ENCODE peak calls at places on chromosomes 3 and 15, in four cellular contexts. R is stomach, F is suprapubic skin, C is ovary. Z is an unnamed sample. For H3K36me3, the result is how much of the 10 kb centered on the place peaks cover.

GRCh38 chr3:101281616-101282015 is 38.8 kb downstream of the IMPG2 start:
- DNase-seq in F (no peak), R (no peak), C (no peak), Z (no peak)

GRCh38 chr15:52008326-52008697 is 10.7 kb upstream of the MAPK6 start:
- DNase-seq in R (no peak), C (no peak), F (no peak), Z (no peak)

GRCh38 chr3:33541918-33542317 is 101.7 kb upstream of the UBP1 start:
- DNase-seq in F (no peak), R (no peak), C (no peak), Z (no peak)

GRCh38 chr3:14605744-14606143 is 45.8 kb upstream of the CCDC174 start:
- DNase-seq in C (no peak), F (no peak), R (no peak), Z (no peak)

GRCh38 chr15:65189102-65189740 is 4.1 kb upstream of the CLPX start:
- DNase-seq in R (no peak), C (peak), F (no peak), Z (no peak)

GRCh38 chr3:71537211-71537611 is 46.3 kb downstream of the FOXP1 start:
- DNase-seq in C (peak), R (no peak), F (no peak), Z (peak)

GRCh38 chr3:52068055-52068704 is 11.8 kb upstream of the DUSP7 start:
- DNase-seq in R (no peak), F (no peak), C (peak), Z (no peak)

GRCh38 chr15:67164811-67165652 is 89.4 kb downstream of the AAGAB start:
- DNase-seq in C (peak), F (no peak), R (no peak), Z (no peak)

GRCh38 chr15:78317145-78317836 is 17.9 kb upstream of the SKIC8 start:
- DNase-seq in C (no peak), F (no peak), R (peak), Z (no peak)

GRCh38 chr15:29278436-29279099 is 8.9 kb upstream of the NSMCE3 start:
- DNase-seq in F (no peak), R (no peak), C (no peak), Z (no peak)

GRCh38 chr3:149820183-149820582 is 7.2 kb downstream of the RNF13 start:
- DNase-seq in C (no peak), F (no peak), R (no peak), Z (no peak)

GRCh38 chr3:82093641-82094040 is 332.2 kb upstream of the GBE1 start:
- DNase-seq in F (no peak), C (no peak), R (no peak), Z (no peak)

GRCh38 chr3:51929420-51930003 is 12.2 kb downstream of the RRP9 start:
- DNase-seq in R (peak), F (peak), C (no peak), Z (no peak)

GRCh38 chr3:13537926-13538325 is 11.0 kb upstream of the FBLN2 start:
- DNase-seq in C (no peak), R (no peak), F (no peak), Z (no peak)

GRCh38 chr15:82709421-82710207 is at the start of gene AP3B2:
- DNase-seq in F (no peak), C (peak), R (peak), Z (peak)

GRCh38 chr3:38453075-38453913 is at the start of gene ACVR2B:
- DNase-seq in F (peak), C (peak), R (peak), Z (peak)

GRCh38 chr3:153881201-153881600 is 240.0 kb upstream of the ARHGEF26 start:
- DNase-seq in F (no peak), R (no peak), C (no peak), Z (no peak)

GRCh38 chr3:52469001-52469400 is 13.6 kb downstream of the NISCH start:
- DNase-seq in F (no peak), R (no peak), C (no peak), Z (no peak)

GRCh38 chr3:18211116-18211515 is 214.0 kb downstream of the SATB1 start:
- DNase-seq in R (no peak), F (no peak), C (no peak), Z (no peak)

GRCh38 chr15:28098766-28099554 is at the start of gene OCA2:
- DNase-seq in R (peak), F (peak), C (peak), Z (no peak)

GRCh38 chr3:133742351-133743091 is 3.7 kb upstream of the TF start:
- DNase-seq in C (no peak), R (no peak), F (no peak), Z (no peak)

GRCh38 chr15:56468271-56468912 is 3.5 kb upstream of the MNS1 start:
- DNase-seq in F (no peak), C (no peak), R (no peak), Z (no peak)

GRCh38 chr3:46916799-46917198 is 39.3 kb downstream of the PTH1R start:
- DNase-seq in R (no peak), F (no peak), C (no peak), Z (no peak)

GRCh38 chr3:98692787-98693473 is 70.2 kb upstream of the ST3GAL6 start:
- DNase-seq in C (no peak), R (no peak), F (no peak), Z (no peak)

GRCh38 chr15:40493089-40493840 is 22.5 kb downstream of the CHST14 start:
- DNase-seq in C (no peak), F (no peak), R (no peak), Z (no peak)

GRCh38 chr3:7577513-7577912 is 716.6 kb downstream of the GRM7 start:
- DNase-seq in C (no peak), F (no peak), R (no peak), Z (no peak)

DNA sequence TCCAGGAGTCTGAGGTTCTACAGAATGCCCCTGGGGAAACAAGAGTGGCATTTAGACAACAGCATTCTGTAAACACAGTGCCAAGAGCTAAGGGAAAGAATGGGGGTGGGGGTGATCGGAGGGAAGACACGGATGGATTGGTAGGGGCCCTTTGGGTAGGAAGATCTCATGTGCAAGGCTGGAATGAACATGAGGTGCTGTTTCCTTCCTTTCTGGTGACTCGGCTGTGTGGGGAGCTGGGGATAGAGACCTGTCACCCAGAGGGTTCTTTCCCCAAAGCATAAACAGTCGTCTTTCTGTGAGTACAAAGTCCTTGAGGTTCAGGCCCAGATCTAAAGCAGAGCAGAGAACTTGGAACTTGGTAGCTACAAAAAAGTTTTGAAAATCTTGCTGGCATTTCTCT is 11.7 kb downstream of the TPM1 start:
- DNase-seq in C (no peak), F (no peak), R (no peak), Z (no peak)
- H3K27ac ChIP-seq in C (peak), F (peak), R (peak), Z (no peak)

GRCh38 chr15:101102746-101103145 is 149.1 kb downstream of the CHSY1 start:
- DNase-seq in F (no peak), C (no peak), R (no peak), Z (no peak)
- H3K36me3 ChIP-seq in F (under half), C (under half), R (under half), Z (under half)

GRCh38 chr3:43691120-43692002 is 623 bp downstream of the ABHD5 start:
- DNase-seq in R (peak), F (peak), C (peak), Z (peak)

GRCh38 chr3:43690400-43691119 is at the start of gene ABHD5:
- DNase-seq in R (peak), C (peak), F (peak), Z (peak)

GRCh38 chr3:43689166-43689565 is 1.6 kb upstream of the ABHD5 start:
- DNase-seq in R (no peak), F (no peak), C (no peak), Z (no peak)

GRCh38 chr3:43688245-43688650 is 2.5 kb upstream of the ABHD5 start:
- DNase-seq in F (no peak), C (no peak), R (peak), Z (no peak)

DNA sequence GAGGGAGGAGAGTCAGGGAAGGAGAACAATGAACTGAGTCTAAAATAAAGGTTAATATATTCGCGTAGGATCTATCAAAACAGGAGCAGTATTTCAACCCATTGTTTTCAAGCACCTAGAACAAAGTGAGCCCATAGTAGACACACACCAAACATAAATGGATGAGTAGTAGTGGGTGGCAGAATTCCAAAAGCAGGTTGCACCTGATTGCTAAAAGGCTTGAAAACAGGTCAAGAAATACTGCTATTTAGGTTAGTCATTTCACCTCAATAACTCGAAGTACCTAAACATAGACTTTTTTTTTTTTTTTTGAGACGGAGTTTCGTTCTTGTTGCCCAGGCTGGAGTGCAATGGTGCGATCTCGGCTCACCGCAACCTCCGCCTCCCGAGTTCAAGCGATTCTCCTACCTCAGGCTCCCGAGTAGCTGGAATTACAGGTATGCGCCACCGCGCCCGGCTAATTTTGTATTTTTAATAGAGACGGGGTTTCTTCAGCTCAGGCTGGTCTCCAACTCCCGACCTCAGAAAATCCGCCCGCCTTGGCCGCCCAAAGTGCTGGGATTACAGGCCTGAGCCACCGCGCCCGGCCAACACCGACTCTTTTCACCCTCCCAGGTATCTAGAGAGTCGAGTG is 855 bp upstream of the ABHD5 start:
- DNase-seq in C (no peak), F (no peak), R (no peak), Z (no peak)
- H3K27ac ChIP-seq in C (no peak), F (peak), R (peak), Z (peak)

GRCh38 chr15:88705769-88706165 is 67.0 kb downstream of the ISG20 start:
- DNase-seq in R (no peak), F (no peak), C (no peak), Z (no peak)

GRCh38 chr15:88702983-88703382 is 64.2 kb downstream of the ISG20 start:
- DNase-seq in F (no peak), R (no peak), C (peak), Z (peak)

GRCh38 chr15:88703533-88703932 is 64.7 kb downstream of the ISG20 start:
- DNase-seq in F (no peak), C (no peak), R (no peak), Z (peak)

GRCh38 chr15:88707766-88708165 is 69.0 kb downstream of the ISG20 start:
- DNase-seq in C (no peak), R (no peak), F (no peak), Z (no peak)

GRCh38 chr15:88704791-88705768 is 66.3 kb downstream of the ISG20 start:
- DNase-seq in R (peak), C (peak), F (no peak), Z (peak)
- H3K36me3 ChIP-seq in R (under half), C (under half), F (under half), Z (under half)

GRCh38 chr15:91989821-91990220 is 136.3 kb downstream of the SLCO3A1 start:
- DNase-seq in R (no peak), C (no peak), F (no peak), Z (no peak)

GRCh38 chr15:91985297-91985696 is 131.8 kb downstream of the SLCO3A1 start:
- DNase-seq in R (no peak), C (no peak), F (no peak), Z (no peak)

GRCh38 chr15:91992940-91993339 is 139.4 kb downstream of the SLCO3A1 start:
- DNase-seq in C (no peak), F (no peak), R (no peak), Z (no peak)

GRCh38 chr15:91984006-91984405 is 130.5 kb downstream of the SLCO3A1 start:
- DNase-seq in F (no peak), R (no peak), C (no peak), Z (no peak)

GRCh38 chr15:91988071-91988470 is 134.6 kb downstream of the SLCO3A1 start:
- DNase-seq in F (no peak), C (no peak), R (no peak), Z (no peak)
- H3K27ac ChIP-seq in F (no peak), C (no peak), R (no peak), Z (no peak)

GRCh38 chr3:58132850-58133249 is 77.9 kb downstream of the DNASE1L3 start:
- DNase-seq in R (no peak), F (no peak), C (no peak), Z (no peak)

GRCh38 chr3:58135712-58136543 is 74.8 kb downstream of the DNASE1L3 start:
- DNase-seq in R (no peak), F (no peak), C (no peak), Z (no peak)

GRCh38 chr3:58141766-58142345 is 68.9 kb downstream of the DNASE1L3 start:
- DNase-seq in C (no peak), R (no peak), F (no peak), Z (no peak)

GRCh38 chr3:58134468-58134867 is 76.3 kb downstream of the DNASE1L3 start:
- DNase-seq in R (no peak), F (no peak), C (no peak), Z (no peak)

DNA sequence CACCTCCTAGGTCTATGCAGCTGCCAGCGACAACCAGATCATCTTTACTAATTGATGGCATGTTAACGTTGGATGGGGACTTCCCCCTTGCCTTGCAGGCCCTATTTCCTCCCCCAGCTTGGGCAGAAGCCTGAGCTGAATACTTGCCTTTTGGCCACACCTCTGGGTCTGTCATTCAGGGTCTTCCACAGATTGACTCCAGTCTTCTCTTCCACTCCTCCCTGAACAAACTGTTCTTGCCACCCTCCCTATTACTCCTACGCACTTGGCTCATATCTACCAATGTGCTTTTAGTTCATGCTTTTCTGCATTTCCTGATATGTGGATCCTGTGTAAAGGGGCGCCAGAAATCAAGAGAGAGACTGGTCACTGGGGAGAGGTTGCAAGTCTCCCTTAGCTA is 73.5 kb downstream of the DNASE1L3 start:
- DNase-seq in C (no peak), F (no peak), R (no peak), Z (no peak)
- H3K36me3 ChIP-seq in C (under half), F (half or more), R (half or more), Z (half or more)

Z was measured in RWPE2.